ENCODE peak calls at places on chromosomes 12 and 14, in five cellular contexts. D is GM12878, F is stomach, P is sigmoid colon, N is breast epithelium. Q is an unnamed sample.

GRCh38 chr12:79407671-79408622 is 282.8 kb downstream of the PAWR start:
- DNase-seq in D (peak), F (peak), P (peak), N (peak), Q (peak)

GRCh38 chr12:109731231-109731731 is 17.7 kb downstream of the FAM222A start:
- DNase-seq in D (no peak), F (peak), P (peak), N (no peak), Q (no peak)

GRCh38 chr14:51774209-51774608 is 86.2 kb upstream of the GNG2 start:
- DNase-seq in D (no peak), F (no peak), P (no peak), N (no peak), Q (no peak)

GRCh38 chr12:83404521-83404920 is 717.8 kb downstream of the TMTC2 start:
- DNase-seq in D (no peak), F (no peak), P (no peak), N (no peak), Q (no peak)

GRCh38 chr12:32612658-32613614 is 66.2 kb upstream of the DNM1L start:
- DNase-seq in D (no peak), F (no peak), P (no peak), N (no peak), Q (no peak)

GRCh38 chr12:118608770-118609344 is 232.5 kb downstream of the SUDS3 start:
- DNase-seq in D (no peak), F (no peak), P (no peak), N (no peak), Q (no peak)

GRCh38 chr12:68119724-68120211 is 39.8 kb downstream of the IFNG start:
- DNase-seq in D (peak), F (no peak), P (no peak), N (no peak), Q (no peak)

GRCh38 chr12:40616383-40616900 is 75.8 kb upstream of the CNTN1 start:
- DNase-seq in D (no peak), F (no peak), P (no peak), N (no peak), Q (no peak)

GRCh38 chr12:12572659-12573058 is 10.0 kb upstream of the DUSP16 start:
- DNase-seq in D (no peak), F (no peak), P (no peak), N (no peak), Q (no peak)

GRCh38 chr12:116861331-116861730 is 19.9 kb downstream of the HRK start:
- DNase-seq in D (peak), F (no peak), P (no peak), N (no peak), Q (no peak)

GRCh38 chr12:83843531-83843930 is 1069.1 kb downstream of the SLC6A15 start:
- DNase-seq in D (no peak), F (no peak), P (no peak), N (no peak), Q (no peak)

GRCh38 chr14:82854131-82854530 is 1320.5 kb upstream of the SEL1L start:
- DNase-seq in D (no peak), F (no peak), P (no peak), N (no peak), Q (no peak)

GRCh38 chr12:53102883-53103807 is at the start of gene SOAT2:
- DNase-seq in D (peak), F (no peak), P (peak), N (no peak), Q (no peak)

GRCh38 chr12:50351120-50352043 is 45.0 kb downstream of the FAM186A start:
- DNase-seq in D (no peak), F (peak), P (no peak), N (no peak), Q (no peak)

GRCh38 chr14:75001261-75001660 is 1.5 kb upstream of the EIF2B2 start:
- DNase-seq in D (no peak), F (no peak), P (no peak), N (no peak), Q (no peak)

GRCh38 chr14:75001899-75002298 is 822 bp upstream of the EIF2B2 start:
- DNase-seq in D (no peak), F (no peak), P (no peak), N (no peak), Q (no peak)

GRCh38 chr14:75005357-75005756 is 2.6 kb downstream of the EIF2B2 start:
- DNase-seq in D (no peak), F (no peak), P (no peak), N (no peak), Q (no peak)

GRCh38 chr14:75003250-75004027 is 718 bp downstream of the EIF2B2 start:
- DNase-seq in D (no peak), F (no peak), P (no peak), N (no peak), Q (no peak)

GRCh38 chr14:75002392-75003249 is at the start of gene EIF2B2:
- DNase-seq in D (peak), F (peak), P (peak), N (peak), Q (peak)
- TF ChIP-seq CTCF in D (no peak), F (peak), P (peak), N (peak), Q (peak)

DNA sequence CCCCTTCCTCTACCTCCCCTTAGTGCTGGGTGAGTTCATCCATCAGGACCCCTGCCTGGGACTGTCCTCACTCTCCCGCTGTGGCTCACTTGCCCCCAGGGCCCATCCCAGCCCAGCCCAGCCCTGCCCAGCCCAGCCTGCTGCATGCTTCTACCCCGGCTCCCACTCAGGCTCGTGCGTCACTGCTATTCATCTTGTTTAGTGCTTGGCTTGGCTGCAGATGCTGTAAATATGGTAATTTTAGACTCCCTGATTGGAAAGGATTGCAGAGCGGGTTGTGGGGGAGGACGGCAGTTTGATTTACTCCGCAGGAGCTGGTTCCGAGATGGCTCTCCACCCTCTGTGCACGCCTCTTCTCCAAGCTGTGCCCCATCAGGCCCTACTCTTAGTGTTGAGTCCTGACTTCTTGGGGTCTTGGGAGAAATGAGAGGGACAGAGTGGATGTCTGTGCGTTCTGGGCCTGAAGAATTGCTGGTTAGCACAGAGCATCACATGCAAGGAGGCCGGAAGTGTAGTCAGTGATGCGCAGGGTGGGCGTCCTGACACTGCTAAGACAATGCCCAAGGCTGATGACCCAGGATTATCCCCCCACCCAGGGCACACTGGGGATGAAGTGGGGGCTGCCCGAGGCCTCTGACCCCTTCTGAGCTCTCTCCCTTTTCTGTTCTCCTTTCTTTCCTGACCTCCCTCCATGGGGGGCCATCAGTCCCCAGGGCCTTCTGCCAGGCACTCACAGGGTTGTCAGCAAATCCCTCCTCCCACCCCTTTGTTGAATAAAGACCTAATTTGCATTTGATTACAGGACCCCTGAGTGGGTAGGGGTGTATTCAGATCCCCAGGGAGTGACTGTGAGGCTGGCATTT is 244.4 kb downstream of the ZFP36L1 start:
- DNase-seq in D (no peak), F (peak), P (peak), N (peak), Q (peak)
- TF ChIP-seq POLR2AphosphoS5 in D (no peak), F (peak), P (peak), N (peak), Q (peak)

GRCh38 chr12:77347009-77347408 is 281.6 kb upstream of the E2F7 start:
- DNase-seq in D (no peak), F (no peak), P (no peak), N (no peak), Q (no peak)

GRCh38 chr12:77357654-77358053 is 292.3 kb upstream of the E2F7 start:
- DNase-seq in D (no peak), F (no peak), P (no peak), N (no peak), Q (no peak)

GRCh38 chr12:77349703-77350102 is 284.3 kb upstream of the E2F7 start:
- DNase-seq in D (no peak), F (no peak), P (no peak), N (no peak), Q (no peak)

GRCh38 chr12:77354766-77355362 is 289.5 kb upstream of the E2F7 start:
- DNase-seq in D (no peak), F (no peak), P (no peak), N (no peak), Q (no peak)

GRCh38 chr12:77352941-77353340 is 287.6 kb upstream of the E2F7 start:
- DNase-seq in D (no peak), F (no peak), P (no peak), N (no peak), Q (no peak)
- TF ChIP-seq POLR2A in D (no peak), F (no peak), P (no peak), N (no peak), Q (no peak)

DNA sequence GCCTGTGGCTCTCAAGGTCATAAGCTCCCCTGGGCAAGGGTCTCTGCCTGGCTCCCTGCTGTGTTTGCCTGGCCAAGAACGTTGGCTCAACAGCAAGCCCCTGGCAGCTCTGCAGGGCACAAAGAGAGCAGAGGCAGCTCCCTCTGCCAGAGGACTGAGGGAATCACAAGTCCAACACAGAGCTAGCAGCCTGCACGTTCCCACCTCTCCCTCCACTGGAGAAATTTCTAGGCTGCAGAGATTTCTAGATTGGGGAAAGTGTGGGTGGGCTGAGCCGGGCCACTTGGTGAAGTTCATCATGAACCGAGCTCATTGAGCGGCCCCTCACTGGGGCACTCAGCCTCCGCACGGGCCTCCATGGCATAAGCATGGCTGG is 19.8 kb downstream of the ZFYVE21 start:
- DNase-seq in D (no peak), F (no peak), P (peak), N (no peak), Q (no peak)
- TF ChIP-seq CTCF in D (no peak), F (no peak), P (no peak), N (no peak), Q (peak)

DNA sequence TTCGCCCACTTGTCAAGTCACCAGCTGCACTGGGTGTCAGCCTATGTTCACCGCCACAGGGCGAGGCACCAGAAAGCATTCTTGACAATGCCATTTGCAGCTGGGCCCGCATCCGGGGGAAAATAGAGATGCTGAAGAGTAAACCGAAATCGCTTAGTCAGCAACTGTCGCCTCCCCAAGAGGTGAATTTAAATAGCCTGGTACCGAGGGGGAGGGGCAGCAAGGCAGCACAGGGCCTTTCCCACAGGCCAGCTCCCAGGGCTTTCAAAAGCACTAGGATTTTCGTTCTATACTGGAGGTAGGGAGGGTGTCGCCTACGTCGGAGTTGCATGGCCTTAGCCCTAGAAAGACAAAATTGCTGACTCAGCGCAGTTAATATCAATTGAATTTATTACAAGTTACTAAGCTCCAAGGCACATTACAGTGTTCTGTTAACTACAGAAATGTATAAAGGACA is 4.3 kb downstream of the IRF2BPL start:
- DNase-seq in D (no peak), F (no peak), P (peak), N (no peak), Q (peak)
- TF ChIP-seq POLR2AphosphoS5 in D (no peak), F (no peak), P (no peak), N (no peak), Q (peak)

GRCh38 chr14:59870277-59871165 is at the start of gene RTN1:
- DNase-seq in D (no peak), F (peak), P (peak), N (peak), Q (peak)
- TF ChIP-seq POLR2A in D (no peak), F (no peak), P (no peak), N (no peak), Q (no peak)